ENCODE peak calls at places on chromosome 20, in nine cellular contexts. D is A549, O is heart left ventricle, R is uterus, C is IMR-90, G is ovary, V is prostate gland, H is right lobe of liver, Y is lower leg skin. Z is an unnamed sample.

GRCh38 chr20:45867811-45868176 is 10.4 kb downstream of the ZSWIM3 start:
- DNase-seq in D (no peak), O (no peak), R (no peak), C (peak), G (no peak), V (no peak), H (no peak), Y (no peak), Z (peak)

GRCh38 chr20:4441871-4442270 is 279.8 kb upstream of the PRND start:
- DNase-seq in D (no peak), O (no peak), R (no peak), C (no peak), G (no peak), V (no peak), H (no peak), Y (no peak), Z (no peak)

GRCh38 chr20:4322499-4322898 is 307.1 kb upstream of the RNF24 start:
- DNase-seq in D (no peak), O (no peak), R (no peak), C (no peak), G (no peak), V (no peak), H (no peak), Y (no peak), Z (no peak)

GRCh38 chr20:52565614-52566013 is 374.0 kb upstream of the ZFP64 start:
- DNase-seq in D (no peak), O (no peak), R (no peak), C (no peak), G (no peak), V (no peak), H (no peak), Y (no peak), Z (no peak)

GRCh38 chr20:3724356-3724755 is 8.1 kb upstream of the HSPA12B start:
- DNase-seq in D (no peak), O (no peak), R (no peak), C (no peak), G (no peak), V (no peak), H (no peak), Y (no peak), Z (no peak)

GRCh38 chr20:57600324-57601210 is 19.7 kb downstream of the ZBP1 start:
- DNase-seq in D (no peak), O (no peak), R (no peak), C (no peak), G (no peak), V (no peak), H (no peak), Y (no peak), Z (no peak)

GRCh38 chr20:37911838-37912273 is 8.9 kb downstream of the VSTM2L start:
- DNase-seq in D (no peak), O (no peak), R (peak), C (peak), G (no peak), V (no peak), H (no peak), Y (peak), Z (no peak)

GRCh38 chr20:653110-653589 is at the start of gene SRXN1:
- DNase-seq in D (peak), O (peak), R (peak), C (peak), G (peak), V (peak), H (peak), Y (peak), Z (peak)

GRCh38 chr20:51446656-51447055 is 95.9 kb downstream of the NFATC2 start:
- DNase-seq in D (peak), O (peak), R (peak), C (peak), G (peak), V (no peak), H (no peak), Y (no peak), Z (peak)

GRCh38 chr20:21053002-21053762 is 53.0 kb downstream of the LINC00237 start:
- DNase-seq in D (no peak), O (no peak), R (no peak), C (no peak), G (no peak), V (no peak), H (no peak), Y (no peak), Z (no peak)

GRCh38 chr20:34629342-34629741 is 47.5 kb downstream of the PIGU start:
- DNase-seq in D (no peak), O (no peak), R (no peak), C (no peak), G (no peak), V (no peak), H (no peak), Y (no peak), Z (no peak)

GRCh38 chr20:3483784-3484183 is 13.0 kb downstream of the ATRN start:
- DNase-seq in D (no peak), O (no peak), R (no peak), C (peak), G (no peak), V (no peak), H (no peak), Y (no peak), Z (no peak)

GRCh38 chr20:4949833-4950178 is 51.5 kb downstream of the SLC23A2 start:
- DNase-seq in D (peak), O (no peak), R (no peak), C (peak), G (no peak), V (peak), H (no peak), Y (peak), Z (no peak)

GRCh38 chr20:58619847-58620431 is 31.1 kb upstream of the STX16 start:
- DNase-seq in D (no peak), O (peak), R (no peak), C (no peak), G (no peak), V (no peak), H (no peak), Y (no peak), Z (no peak)

GRCh38 chr20:21353236-21353635 is 44.1 kb downstream of the NKX2-4 start:
- DNase-seq in D (no peak), O (no peak), R (no peak), C (peak), G (no peak), V (no peak), H (no peak), Y (no peak), Z (no peak)

GRCh38 chr20:7980332-7981046 is 39.1 kb downstream of the TMX4 start:
- DNase-seq in D (peak), O (no peak), R (no peak), C (peak), G (no peak), V (peak), H (no peak), Y (no peak), Z (no peak)

GRCh38 chr20:4956200-4956810 is 45.0 kb downstream of the SLC23A2 start:
- DNase-seq in D (peak), O (no peak), R (no peak), C (peak), G (no peak), V (no peak), H (no peak), Y (no peak), Z (peak)

GRCh38 chr20:19992996-19993908 is 23.9 kb upstream of the NAA20 start:
- DNase-seq in D (peak), O (no peak), R (no peak), C (peak), G (peak), V (peak), H (no peak), Y (no peak), Z (peak)
- TF ChIP-seq POLR2A in D (no peak), O (no peak), R (no peak), C (no peak), G (no peak), V (no peak), H (no peak), Y (no peak), Z (no peak)

GRCh38 chr20:48921168-48921882 is at the start of gene ARFGEF2:
- DNase-seq in D (peak), O (peak), R (peak), C (peak), G (peak), V (peak), H (peak), Y (peak), Z (peak)
- TF ChIP-seq POLR2A in D (peak), O (no peak), R (peak), C (peak), G (peak), V (peak), H (peak), Y (no peak), Z (peak)

GRCh38 chr20:17938889-17939619 is 29.5 kb downstream of the SNX5 start:
- DNase-seq in D (peak), O (no peak), R (peak), C (peak), G (peak), V (peak), H (peak), Y (peak), Z (peak)

GRCh38 chr20:17941087-17941825 is 27.3 kb downstream of the SNX5 start:
- DNase-seq in D (no peak), O (no peak), R (no peak), C (no peak), G (no peak), V (no peak), H (no peak), Y (no peak), Z (no peak)

GRCh38 chr20:17941826-17942196 is 26.8 kb downstream of the SNX5 start:
- DNase-seq in D (no peak), O (no peak), R (no peak), C (no peak), G (no peak), V (no peak), H (no peak), Y (no peak), Z (no peak)

GRCh38 chr20:17940447-17940971 is 28.1 kb downstream of the SNX5 start:
- DNase-seq in D (no peak), O (no peak), R (no peak), C (no peak), G (no peak), V (no peak), H (no peak), Y (no peak), Z (no peak)

DNA sequence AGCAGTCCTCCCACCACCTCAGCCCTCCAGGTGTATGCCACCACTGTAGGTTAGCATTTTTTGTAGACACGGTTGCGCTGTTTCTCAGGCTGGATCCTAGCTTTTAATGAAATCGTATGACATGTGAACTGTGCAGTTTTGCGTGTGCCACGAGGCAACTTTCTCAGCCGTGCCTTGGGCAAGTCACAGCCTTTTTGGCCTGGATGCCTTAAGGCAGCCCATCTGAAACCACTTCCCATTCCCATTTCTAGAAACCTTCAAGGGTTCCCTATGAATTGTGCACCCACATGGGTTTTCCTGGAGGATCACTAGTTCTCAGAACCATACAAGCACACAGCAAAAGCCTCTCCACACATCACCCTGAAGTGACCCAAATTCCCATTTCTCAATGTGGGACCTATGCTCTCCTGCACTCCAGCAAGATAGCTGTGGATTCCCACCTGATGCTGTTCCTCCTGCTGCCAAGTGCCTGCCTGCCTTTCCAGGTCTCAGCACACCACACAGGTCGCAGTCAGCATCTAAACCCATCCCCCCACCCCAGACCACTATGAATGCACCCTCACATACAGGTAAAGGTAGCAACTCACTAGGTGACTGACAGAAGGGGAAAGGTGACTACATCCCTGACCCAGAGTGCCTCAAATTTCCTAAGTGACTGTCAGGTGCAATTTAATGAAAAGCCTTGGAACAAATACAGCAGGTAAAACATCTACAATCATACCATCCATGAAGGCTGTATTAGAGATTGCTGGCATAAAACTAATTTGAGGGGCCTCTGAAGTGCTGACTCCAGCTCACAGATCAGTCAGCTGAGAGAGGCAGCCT is 28.8 kb downstream of the SNX5 start:
- DNase-seq in D (no peak), O (no peak), R (no peak), C (no peak), G (no peak), V (no peak), H (no peak), Y (no peak), Z (no peak)
- TF ChIP-seq POLR2A in D (no peak), O (no peak), R (no peak), C (no peak), G (no peak), V (no peak), H (no peak), Y (no peak), Z (no peak)

DNA sequence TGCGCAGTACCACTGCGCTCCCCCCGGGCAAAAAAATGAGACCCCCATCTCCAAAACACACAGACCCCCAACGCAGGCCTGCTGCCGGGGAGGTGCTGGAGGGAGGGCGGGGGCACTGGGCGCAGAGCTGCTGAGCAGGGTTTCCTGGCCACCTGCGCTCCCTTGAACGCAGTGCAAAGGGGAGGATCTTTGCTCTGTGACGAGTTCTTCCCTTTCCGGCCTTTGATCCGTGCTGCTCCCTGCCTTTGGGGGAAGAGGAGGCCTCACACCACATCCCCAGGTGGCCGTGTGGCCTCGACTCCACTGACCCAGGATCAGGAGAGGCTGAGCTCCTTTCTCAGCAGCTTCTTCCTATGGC is 8.9 kb upstream of the COL20A1 start:
- DNase-seq in D (no peak), O (no peak), R (no peak), C (no peak), G (no peak), V (no peak), H (no peak), Y (no peak), Z (no peak)
- TF ChIP-seq POLR2A in D (no peak), O (no peak), R (no peak), C (no peak), G (no peak), V (no peak), H (no peak), Y (no peak), Z (no peak)

GRCh38 chr20:36575066-36575743 is 1.8 kb downstream of the TGIF2 start:
- DNase-seq in D (peak), O (peak), R (peak), C (peak), G (peak), V (peak), H (peak), Y (no peak), Z (peak)
- TF ChIP-seq POLR2A in D (no peak), O (no peak), R (no peak), C (no peak), G (no peak), V (no peak), H (no peak), Y (no peak), Z (no peak)

GRCh38 chr20:32479697-32480140 is 105.4 kb downstream of the NOL4L start:
- DNase-seq in D (no peak), O (no peak), R (no peak), C (no peak), G (no peak), V (no peak), H (no peak), Y (no peak), Z (no peak)
- TF ChIP-seq POLR2A in D (no peak), O (no peak), R (no peak), C (no peak), G (no peak), V (no peak), H (no peak), Y (no peak), Z (no peak)

GRCh38 chr20:63980806-63981728 is at the start of gene PRPF6:
- DNase-seq in D (peak), O (peak), R (peak), C (peak), G (peak), V (peak), H (peak), Y (peak), Z (peak)
- TF ChIP-seq POLR2A in D (peak), O (no peak), R (no peak), C (peak), G (peak), V (no peak), H (peak), Y (no peak), Z (peak)

Z was measured in H54.